ENCODE peak calls at places on chromosomes 5 and 9, in four cellular contexts. V is neural crest cell; W is stimulated activated CD8-positive, alpha-beta memory T cell treated with anti-CD3 and anti-CD28 coated beads, Interleukin-4, amount 100 ng/mL, for 48 hours; B is spleen. K is an unnamed sample.
A peak's percentile ranks its signal among the peaks of the same experiment; 100 is the strongest.

GRCh38 chr5:53331463-53331862 is 149.0 kb upstream of the FST start:
- DNase-seq in B (no peak), W (no peak), V (no peak), K (no peak)

GRCh38 chr5:113435571-113435970 is 782 bp upstream of the TSSK1B start:
- DNase-seq in W (no peak), B (no peak), V (no peak), K (no peak)

GRCh38 chr5:67395790-67396418 is 199.3 kb upstream of the CD180 start:
- DNase-seq in V (no peak), B (no peak), W (no peak), K (no peak)

GRCh38 chr5:91076138-91076537 is 307.0 kb downstream of the ARRDC3 start:
- DNase-seq in B (no peak), W (no peak), V (no peak), K (no peak)

GRCh38 chr9:120625222-120625621 is 45.3 kb upstream of the CDK5RAP2 start:
- DNase-seq in B (no peak), V (no peak), W (no peak), K (no peak)

GRCh38 chr9:133658442-133659431 is 22.6 kb downstream of the DBH start:
- DNase-seq in B (no peak), V (no peak), W (no peak), K (peak; percentile 74)

GRCh38 chr5:72378636-72379289 is 58.6 kb downstream of the PTCD2 start:
- DNase-seq in V (no peak), B (no peak), W (no peak), K (no peak)

GRCh38 chr9:134522502-134522848 is 119.1 kb upstream of the COL5A1 start:
- DNase-seq in V (no peak), B (no peak), W (no peak), K (no peak)

GRCh38 chr5:173764321-173765029 is 123.7 kb upstream of the CPEB4 start:
- DNase-seq in V (peak; percentile 16), W (no peak), B (no peak), K (peak; percentile 35)

GRCh38 chr9:5042661-5043178 is 57.6 kb downstream of the JAK2 start:
- DNase-seq in W (no peak), B (peak; percentile 70), V (no peak), K (no peak)

GRCh38 chr5:35780236-35780635 is 76.5 kb upstream of the IL7R start:
- DNase-seq in W (no peak), B (no peak), V (no peak), K (no peak)

GRCh38 chr5:133969654-133970324 is 1.4 kb upstream of the C5orf15 start:
- DNase-seq in V (peak; percentile 5), B (no peak), W (no peak), K (no peak)

GRCh38 chr5:158700231-158700996 is 399.3 kb downstream of the EBF1 start:
- DNase-seq in B (no peak), W (no peak), V (no peak), K (no peak)

GRCh38 chr9:99115947-99116543 is 11.1 kb downstream of the TGFBR1 start:
- DNase-seq in W (no peak), V (no peak), B (no peak), K (no peak)

GRCh38 chr9:28287413-28287812 is 714.1 kb upstream of the C9orf72 start:
- DNase-seq in V (no peak), B (no peak), W (no peak), K (no peak)

GRCh38 chr5:133400831-133401351 is 211.4 kb downstream of the FSTL4 start:
- DNase-seq in B (peak; percentile 59), W (no peak), V (no peak), K (no peak)

GRCh38 chr9:87597710-87598200 is 100.1 kb downstream of the DAPK1 start:
- DNase-seq in W (no peak), B (no peak), V (no peak), K (no peak)

GRCh38 chr9:92707530-92707929 is 37.6 kb upstream of the IPPK start:
- DNase-seq in V (no peak), W (no peak), B (no peak), K (no peak)

GRCh38 chr5:155080721-155081120 is 67.2 kb downstream of the KIF4B start:
- DNase-seq in B (no peak), V (no peak), W (no peak), K (no peak)

GRCh38 chr5:555058-555623 is 30.9 kb upstream of the SLC9A3 start:
- DNase-seq in V (no peak), B (no peak), W (no peak), K (no peak)

GRCh38 chr5:19555876-19556275 is 432.1 kb downstream of the CDH18 start:
- DNase-seq in V (no peak), B (no peak), W (no peak), K (no peak)

GRCh38 chr9:73565833-73566465 is 414.3 kb downstream of the ANXA1 start:
- DNase-seq in B (no peak), V (no peak), W (no peak), K (peak; percentile 8)

GRCh38 chr9:120876842-120877240 is at the start of gene PHF19:
- DNase-seq in V (no peak), W (peak; percentile 67), B (peak; percentile 86), K (no peak)

GRCh38 chr9:6484210-6484609 is 71.2 kb downstream of the UHRF2 start:
- DNase-seq in W (no peak), B (no peak), V (no peak), K (no peak)

GRCh38 chr9:136052991-136053756 is 41.9 kb downstream of the NACC2 start:
- DNase-seq in W (no peak), V (no peak), B (no peak), K (peak; percentile 33)

GRCh38 chr5:54093081-54093492 is 217.3 kb downstream of the ARL15 start:
- DNase-seq in W (no peak), V (no peak), B (no peak), K (no peak)

GRCh38 chr9:77614671-77615070 is 33.5 kb downstream of the GNA14 start:
- DNase-seq in B (no peak), V (no peak), W (no peak), K (no peak)

GRCh38 chr9:7402704-7403389 is 396.7 kb downstream of the DMAC1 start:
- DNase-seq in B (no peak), W (no peak), V (no peak), K (no peak)

GRCh38 chr9:72140582-72140981 is 8.7 kb upstream of the GDA start:
- DNase-seq in W (no peak), B (no peak), V (no peak), K (no peak)

GRCh38 chr9:109766351-109766750 is 13.6 kb upstream of the PALM2AKAP2 start:
- DNase-seq in V (no peak), W (no peak), B (no peak), K (no peak)

GRCh38 chr9:126631254-126631653 is 17.5 kb downstream of the LMX1B start:
- DNase-seq in V (no peak), W (no peak), B (no peak), K (peak; percentile 41)

GRCh38 chr5:6829150-6829784 is 116.0 kb downstream of the TENT4A start:
- DNase-seq in W (peak; percentile 70), B (no peak), V (no peak), K (no peak)

GRCh38 chr5:109645591-109646236 is 44.0 kb upstream of the MAN2A1 start:
- DNase-seq in W (no peak), B (no peak), V (peak; percentile 11), K (peak; percentile 15)